ENCODE peak calls at places on chromosomes 6 and 20, in ten cellular contexts. One of them, this sample, is unnamed.

GRCh38 chr20:18443841-18444240 is 23.0 kb downstream of the DZANK1 start:
- DNase-seq in transverse colon: no peak
- DNase-seq in uterus: no peak
- DNase-seq in adrenal gland: no peak
- DNase-seq in ovary: no peak
- DNase-seq in heart left ventricle: no peak
- DNase-seq in HCT116: no peak
- DNase-seq in Peyer's patch: no peak
- DNase-seq in A549: no peak
- DNase-seq in lower leg skin: no peak
- DNase-seq in this sample: no peak

GRCh38 chr6:112773217-112773616 is 426.1 kb downstream of the RFPL4B start:
- DNase-seq in ovary: no peak
- DNase-seq in A549: no peak
- DNase-seq in Peyer's patch: no peak
- DNase-seq in adrenal gland: no peak
- DNase-seq in HCT116: no peak
- DNase-seq in transverse colon: no peak
- DNase-seq in heart left ventricle: no peak
- DNase-seq in lower leg skin: no peak
- DNase-seq in uterus: no peak
- DNase-seq in this sample: no peak

GRCh38 chr6:143949535-143949934 is 58.5 kb downstream of the PLAGL1 start:
- DNase-seq in lower leg skin: no peak
- DNase-seq in heart left ventricle: no peak
- DNase-seq in HCT116: no peak
- DNase-seq in transverse colon: no peak
- DNase-seq in Peyer's patch: no peak
- DNase-seq in uterus: no peak
- DNase-seq in A549: no peak
- DNase-seq in ovary: no peak
- DNase-seq in adrenal gland: no peak
- DNase-seq in this sample: no peak

GRCh38 chr20:3380228-3381070 is 27.0 kb downstream of the DNAAF9 start:
- DNase-seq in lower leg skin: no peak
- DNase-seq in Peyer's patch: no peak
- DNase-seq in ovary: no peak
- DNase-seq in HCT116: no peak
- DNase-seq in transverse colon: no peak
- DNase-seq in heart left ventricle: no peak
- DNase-seq in A549: no peak
- DNase-seq in adrenal gland: no peak
- DNase-seq in uterus: no peak
- DNase-seq in this sample: no peak

GRCh38 chr6:49336514-49337131 is 126.4 kb downstream of the MMUT start:
- DNase-seq in lower leg skin: no peak
- DNase-seq in transverse colon: peak
- DNase-seq in Peyer's patch: no peak
- DNase-seq in heart left ventricle: no peak
- DNase-seq in adrenal gland: no peak
- DNase-seq in ovary: no peak
- DNase-seq in A549: no peak
- DNase-seq in uterus: no peak
- DNase-seq in HCT116: no peak
- DNase-seq in this sample: no peak

GRCh38 chr6:122494665-122495272 is 23.2 kb upstream of the SERINC1 start:
- DNase-seq in heart left ventricle: no peak
- DNase-seq in adrenal gland: no peak
- DNase-seq in HCT116: no peak
- DNase-seq in uterus: no peak
- DNase-seq in Peyer's patch: no peak
- DNase-seq in transverse colon: peak
- DNase-seq in ovary: no peak
- DNase-seq in A549: no peak
- DNase-seq in lower leg skin: no peak
- DNase-seq in this sample: no peak

GRCh38 chr6:8277769-8278168 is 157.6 kb downstream of the SLC35B3 start:
- DNase-seq in heart left ventricle: no peak
- DNase-seq in adrenal gland: no peak
- DNase-seq in transverse colon: no peak
- DNase-seq in A549: no peak
- DNase-seq in HCT116: no peak
- DNase-seq in Peyer's patch: no peak
- DNase-seq in uterus: no peak
- DNase-seq in lower leg skin: no peak
- DNase-seq in ovary: no peak
- DNase-seq in this sample: no peak

GRCh38 chr6:168133186-168133585 is 54.2 kb upstream of the FRMD1 start:
- DNase-seq in A549: no peak
- DNase-seq in HCT116: no peak
- DNase-seq in Peyer's patch: no peak
- DNase-seq in transverse colon: no peak
- DNase-seq in adrenal gland: no peak
- DNase-seq in uterus: no peak
- DNase-seq in lower leg skin: peak
- DNase-seq in ovary: peak
- DNase-seq in heart left ventricle: peak
- DNase-seq in this sample: no peak

DNA sequence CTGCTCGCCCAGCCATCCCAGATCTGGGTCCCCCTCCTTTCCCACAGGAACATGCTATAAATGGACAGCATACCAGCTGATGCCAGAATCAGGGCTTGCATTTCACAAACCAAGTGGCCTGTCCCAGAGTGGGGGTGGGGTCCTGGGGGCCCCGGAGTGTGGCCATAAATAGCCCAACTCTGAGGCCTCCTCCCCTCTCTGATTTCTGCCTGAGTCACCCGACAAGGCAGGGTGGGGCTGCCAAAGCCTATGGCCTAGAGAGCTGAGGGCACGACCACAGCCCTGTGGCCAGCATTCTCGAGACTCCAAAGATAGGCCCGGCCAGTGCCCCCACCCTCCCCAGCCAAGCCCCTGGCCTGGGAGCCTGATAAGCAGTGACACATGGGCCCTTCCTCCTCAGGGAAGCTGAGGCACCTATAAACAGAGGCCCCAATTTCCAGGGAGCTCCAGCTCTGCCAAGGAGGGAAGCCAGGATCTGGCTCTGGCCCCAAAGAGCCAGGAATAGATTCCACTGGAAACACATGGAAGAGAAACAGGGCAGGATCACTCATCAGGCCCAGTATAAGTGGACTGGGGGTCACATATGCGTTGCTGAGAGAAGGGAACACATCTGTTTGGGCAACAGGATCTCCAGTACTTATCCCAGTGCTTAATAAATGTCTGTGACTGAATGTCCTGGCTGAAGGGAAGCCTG is 20.3 kb downstream of the SNTA1 start:
- DNase-seq in adrenal gland: peak
- DNase-seq in lower leg skin: peak
- DNase-seq in Peyer's patch: no peak
- DNase-seq in HCT116: no peak
- DNase-seq in transverse colon: peak
- DNase-seq in A549: no peak
- DNase-seq in heart left ventricle: peak
- DNase-seq in uterus: peak
- DNase-seq in ovary: peak
- DNase-seq in this sample: peak
- TF ChIP-seq POLR2A in adrenal gland: no peak
- TF ChIP-seq POLR2A in lower leg skin: no peak
- TF ChIP-seq POLR2A in Peyer's patch: no peak
- TF ChIP-seq POLR2A in HCT116: no peak
- TF ChIP-seq POLR2A in transverse colon: no peak
- TF ChIP-seq POLR2A in A549: no peak
- TF ChIP-seq POLR2A in heart left ventricle: no peak
- TF ChIP-seq POLR2A in uterus: no peak
- TF ChIP-seq POLR2A in ovary: no peak
- TF ChIP-seq POLR2A in this sample: peak

DNA sequence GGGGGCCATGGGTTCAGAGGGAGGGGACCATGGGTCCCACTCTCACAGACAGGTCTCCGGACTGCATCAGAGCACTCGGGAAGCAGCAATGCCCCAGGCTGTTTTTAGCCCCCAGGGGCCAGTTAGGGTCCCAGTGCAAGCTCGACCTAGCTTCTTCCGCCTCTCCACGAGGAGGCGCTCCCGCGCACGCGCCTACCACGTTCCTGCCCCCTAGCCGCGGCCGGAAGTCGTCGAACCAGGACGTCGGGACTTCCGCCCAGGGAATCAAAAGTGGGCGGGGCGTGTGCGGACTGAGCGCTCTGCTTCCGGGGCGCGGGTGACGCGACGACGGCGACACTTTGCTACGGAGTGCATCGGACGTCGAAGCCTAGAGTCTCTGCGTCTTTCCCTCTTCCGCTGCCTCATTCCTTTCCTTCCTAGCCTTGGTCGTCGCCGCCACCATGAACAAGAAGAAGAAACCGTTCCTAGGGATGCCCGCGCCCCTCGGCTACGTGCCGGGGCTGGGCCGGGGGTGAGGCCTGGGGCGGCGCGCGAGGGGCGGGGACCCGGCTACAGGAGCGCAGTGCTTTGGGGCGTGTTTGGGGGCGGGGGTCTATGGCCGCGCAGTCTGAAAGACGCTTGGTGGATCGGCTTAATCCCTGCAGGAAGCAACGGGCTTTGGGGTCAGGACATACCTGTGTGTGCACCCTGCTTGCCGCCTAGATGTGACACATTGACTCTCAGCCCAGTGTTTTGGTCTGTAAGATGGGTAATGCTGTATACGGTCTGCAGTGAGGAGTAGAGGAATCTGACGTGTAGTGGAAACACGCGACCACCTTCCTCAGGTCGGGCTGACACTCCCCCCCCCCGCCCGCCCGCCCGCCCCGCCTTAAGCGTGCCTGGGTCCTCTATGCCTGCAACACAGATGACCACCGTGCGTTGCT is at the start of gene PRPF6:
- DNase-seq in uterus: peak
- DNase-seq in Peyer's patch: peak
- DNase-seq in transverse colon: peak
- DNase-seq in heart left ventricle: peak
- DNase-seq in adrenal gland: peak
- DNase-seq in lower leg skin: peak
- DNase-seq in ovary: peak
- DNase-seq in A549: peak
- DNase-seq in HCT116: peak
- DNase-seq in this sample: peak
- TF ChIP-seq POLR2A in uterus: peak
- TF ChIP-seq POLR2A in Peyer's patch: peak
- TF ChIP-seq POLR2A in transverse colon: peak
- TF ChIP-seq POLR2A in heart left ventricle: peak
- TF ChIP-seq POLR2A in adrenal gland: peak
- TF ChIP-seq POLR2A in lower leg skin: peak
- TF ChIP-seq POLR2A in ovary: peak
- TF ChIP-seq POLR2A in A549: peak
- TF ChIP-seq POLR2A in HCT116: no peak
- TF ChIP-seq POLR2A in this sample: peak

GRCh38 chr20:31587545-31588389 is 17.3 kb upstream of the ID1 start:
- DNase-seq in ovary: no peak
- DNase-seq in heart left ventricle: peak
- DNase-seq in HCT116: no peak
- DNase-seq in Peyer's patch: no peak
- DNase-seq in transverse colon: peak
- DNase-seq in uterus: no peak
- DNase-seq in adrenal gland: no peak
- DNase-seq in lower leg skin: no peak
- DNase-seq in A549: no peak
- DNase-seq in this sample: no peak
- TF ChIP-seq POLR2A in ovary: no peak
- TF ChIP-seq POLR2A in heart left ventricle: no peak
- TF ChIP-seq POLR2A in HCT116: no peak
- TF ChIP-seq POLR2A in Peyer's patch: peak
- TF ChIP-seq POLR2A in transverse colon: peak
- TF ChIP-seq POLR2A in uterus: peak
- TF ChIP-seq POLR2A in adrenal gland: no peak
- TF ChIP-seq POLR2A in lower leg skin: no peak
- TF ChIP-seq POLR2A in A549: peak
- TF ChIP-seq POLR2A in this sample: no peak

GRCh38 chr20:35539756-35540212 is 2.1 kb upstream of the ERGIC3 start:
- DNase-seq in adrenal gland: no peak
- DNase-seq in transverse colon: peak
- DNase-seq in A549: peak
- DNase-seq in uterus: no peak
- DNase-seq in heart left ventricle: no peak
- DNase-seq in HCT116: no peak
- DNase-seq in ovary: no peak
- DNase-seq in lower leg skin: no peak
- DNase-seq in Peyer's patch: peak
- DNase-seq in this sample: no peak

GRCh38 chr20:35541118-35541782 is 628 bp upstream of the ERGIC3 start:
- DNase-seq in ovary: no peak
- DNase-seq in HCT116: no peak
- DNase-seq in uterus: no peak
- DNase-seq in A549: no peak
- DNase-seq in lower leg skin: no peak
- DNase-seq in transverse colon: no peak
- DNase-seq in heart left ventricle: no peak
- DNase-seq in adrenal gland: no peak
- DNase-seq in Peyer's patch: no peak
- DNase-seq in this sample: no peak

GRCh38 chr20:35544436-35544835 is 2.6 kb downstream of the ERGIC3 start:
- DNase-seq in uterus: no peak
- DNase-seq in adrenal gland: no peak
- DNase-seq in heart left ventricle: no peak
- DNase-seq in Peyer's patch: no peak
- DNase-seq in HCT116: no peak
- DNase-seq in transverse colon: no peak
- DNase-seq in lower leg skin: no peak
- DNase-seq in A549: no peak
- DNase-seq in ovary: no peak
- DNase-seq in this sample: no peak

GRCh38 chr20:35542990-35543389 is 1.1 kb downstream of the ERGIC3 start:
- DNase-seq in lower leg skin: no peak
- DNase-seq in transverse colon: no peak
- DNase-seq in heart left ventricle: no peak
- DNase-seq in uterus: no peak
- DNase-seq in adrenal gland: no peak
- DNase-seq in Peyer's patch: no peak
- DNase-seq in A549: no peak
- DNase-seq in HCT116: no peak
- DNase-seq in ovary: no peak
- DNase-seq in this sample: no peak

DNA sequence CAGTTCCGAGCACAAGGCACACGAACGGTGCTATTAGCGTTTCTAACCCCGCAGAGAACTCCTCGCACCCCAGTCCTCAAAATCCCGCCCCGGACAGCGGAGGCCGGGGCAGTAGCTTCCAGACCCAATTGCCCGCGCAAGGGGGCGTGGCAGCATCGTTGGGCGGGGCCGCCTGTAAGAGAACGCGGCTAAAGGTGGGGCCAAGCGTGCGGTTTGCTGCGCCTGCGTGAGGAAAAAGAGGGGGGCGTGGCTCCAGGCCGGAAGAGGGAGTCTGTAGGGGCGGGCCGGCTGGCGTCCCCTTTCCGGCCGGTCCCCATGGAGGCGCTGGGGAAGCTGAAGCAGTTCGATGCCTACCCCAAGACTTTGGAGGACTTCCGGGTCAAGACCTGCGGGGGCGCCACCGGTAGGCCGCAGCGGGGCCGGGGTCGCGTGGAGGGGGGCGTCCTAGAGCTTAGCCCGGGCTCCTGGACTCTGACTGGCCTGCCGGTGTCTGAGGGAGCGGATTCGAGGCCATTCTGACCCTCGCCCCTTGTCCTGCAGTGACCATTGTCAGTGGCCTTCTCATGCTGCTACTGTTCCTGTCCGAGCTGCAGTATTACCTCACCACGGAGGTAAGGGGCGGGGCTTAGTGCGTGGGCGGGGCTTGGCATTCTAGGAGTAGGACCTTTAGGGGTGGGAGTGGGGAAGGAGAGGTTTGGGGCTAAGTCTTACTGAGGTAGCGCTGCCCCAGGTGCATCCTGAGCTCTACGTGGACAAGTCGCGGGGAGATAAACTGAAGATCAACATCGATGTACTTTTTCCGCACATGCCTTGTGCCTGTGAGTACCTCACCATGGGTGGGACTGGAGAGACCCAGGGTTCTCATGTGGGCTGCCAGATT is at the start of gene ERGIC3:
- DNase-seq in uterus: peak
- DNase-seq in ovary: peak
- DNase-seq in transverse colon: peak
- DNase-seq in lower leg skin: peak
- DNase-seq in Peyer's patch: peak
- DNase-seq in HCT116: peak
- DNase-seq in heart left ventricle: peak
- DNase-seq in A549: peak
- DNase-seq in adrenal gland: peak
- DNase-seq in this sample: peak
- TF ChIP-seq POLR2A in uterus: peak
- TF ChIP-seq POLR2A in ovary: peak
- TF ChIP-seq POLR2A in transverse colon: peak
- TF ChIP-seq POLR2A in lower leg skin: no peak
- TF ChIP-seq POLR2A in Peyer's patch: peak
- TF ChIP-seq POLR2A in HCT116: peak
- TF ChIP-seq POLR2A in heart left ventricle: peak
- TF ChIP-seq POLR2A in A549: peak
- TF ChIP-seq POLR2A in adrenal gland: peak
- TF ChIP-seq POLR2A in this sample: peak

This sample was measured in H54.